ENCODE peak calls at places on chromosomes 7 and 10, in ten cellular contexts. K, P, L, F, O, D, B, Z, V and X are unnamed samples.

GRCh38 chr7:158805937-158806336 is 23.4 kb downstream of the ESYT2 start:
- DNase-seq in K (no peak), P (no peak), L (no peak), F (no peak), O (no peak), D (no peak), B (no peak), Z (no peak), V (no peak), X (no peak)

GRCh38 chr7:93562106-93562505 is 12.4 kb downstream of the CALCR start:
- DNase-seq in K (no peak), P (no peak), L (no peak), F (no peak), O (no peak), D (no peak), B (no peak), Z (no peak), V (no peak), X (peak)

GRCh38 chr10:61318429-61318828 is 134.8 kb downstream of the TMEM26 start:
- DNase-seq in K (no peak), P (no peak), L (no peak), F (no peak), O (no peak), D (no peak), B (no peak), Z (no peak), V (no peak), X (no peak)

GRCh38 chr10:82171899-82172298 is 296.9 kb downstream of the NRG3 start:
- DNase-seq in K (no peak), P (no peak), L (no peak), F (no peak), O (no peak), D (no peak), B (no peak), Z (no peak), V (no peak), X (no peak)

GRCh38 chr10:11017575-11018425 is at the start of gene CELF2:
- DNase-seq in K (no peak), P (peak), L (peak), F (peak), O (peak), D (peak), B (peak), Z (peak), V (peak), X (peak)

GRCh38 chr7:69676247-69676646 is 78.0 kb downstream of the AUTS2 start:
- DNase-seq in K (no peak), P (no peak), L (no peak), F (no peak), O (no peak), D (no peak), B (no peak), Z (no peak), V (no peak), X (no peak)

GRCh38 chr10:123549761-123550454 is 116.2 kb upstream of the GPR26 start:
- DNase-seq in K (no peak), P (no peak), L (no peak), F (no peak), O (no peak), D (no peak), B (no peak), Z (no peak), V (no peak), X (no peak)

GRCh38 chr7:96605045-96605716 is 104.5 kb downstream of the SEM1 start:
- DNase-seq in K (no peak), P (no peak), L (no peak), F (no peak), O (no peak), D (no peak), B (no peak), Z (no peak), V (no peak), X (no peak)

GRCh38 chr10:116756277-116756676 is 13.9 kb upstream of the HSPA12A start:
- DNase-seq in K (no peak), P (no peak), L (no peak), F (no peak), O (peak), D (peak), B (no peak), Z (no peak), V (no peak), X (no peak)

GRCh38 chr10:20858292-20859124 is 38.6 kb downstream of the NEBL start:
- DNase-seq in K (no peak), P (no peak), L (peak), F (no peak), O (no peak), D (no peak), B (peak), Z (peak), V (no peak), X (peak)